ENCODE peak calls at places on chromosomes 3 and 15, in six cellular contexts. One of them, this sample, is unnamed.

GRCh38 chr3:47123857-47124256 is 40.1 kb downstream of the SETD2 start:
- DNase-seq in HepG2: no peak
- DNase-seq in GM12892: no peak
- DNase-seq in GM12878: no peak
- DNase-seq in H1: no peak
- DNase-seq in K562: no peak
- DNase-seq in this sample: no peak

GRCh38 chr3:155241559-155241958 is 51.9 kb downstream of the STRIT1 start:
- DNase-seq in HepG2: no peak
- DNase-seq in GM12892: no peak
- DNase-seq in GM12878: no peak
- DNase-seq in H1: no peak
- DNase-seq in K562: no peak
- DNase-seq in this sample: no peak

GRCh38 chr3:168914662-168915061 is 748.9 kb downstream of the MECOM start:
- DNase-seq in HepG2: no peak
- DNase-seq in GM12892: no peak
- DNase-seq in GM12878: no peak
- DNase-seq in H1: no peak
- DNase-seq in K562: no peak
- DNase-seq in this sample: no peak

GRCh38 chr15:101185770-101186169 is 66.1 kb downstream of the CHSY1 start:
- DNase-seq in HepG2: no peak
- DNase-seq in GM12892: no peak
- DNase-seq in GM12878: no peak
- DNase-seq in H1: no peak
- DNase-seq in K562: no peak
- DNase-seq in this sample: no peak

GRCh38 chr15:42056934-42057743 is 36.3 kb upstream of the PLA2G4E start:
- DNase-seq in HepG2: peak
- DNase-seq in GM12892: peak
- DNase-seq in GM12878: no peak
- DNase-seq in H1: peak
- DNase-seq in K562: peak
- DNase-seq in this sample: peak

GRCh38 chr15:67013696-67014095 is 51.7 kb upstream of the SMAD3 start:
- DNase-seq in HepG2: no peak
- DNase-seq in GM12892: no peak
- DNase-seq in GM12878: no peak
- DNase-seq in H1: no peak
- DNase-seq in K562: no peak
- DNase-seq in this sample: no peak

GRCh38 chr3:13282528-13282985 is 137.6 kb downstream of the NUP210 start:
- DNase-seq in HepG2: no peak
- DNase-seq in GM12892: no peak
- DNase-seq in GM12878: no peak
- DNase-seq in H1: no peak
- DNase-seq in K562: peak
- DNase-seq in this sample: peak

GRCh38 chr15:25179673-25180511 is 225.1 kb downstream of the SNRPN start:
- DNase-seq in HepG2: no peak
- DNase-seq in GM12892: peak
- DNase-seq in GM12878: no peak
- DNase-seq in H1: no peak
- DNase-seq in K562: no peak
- DNase-seq in this sample: peak

GRCh38 chr15:40843183-40843884 is 514 bp upstream of the SPINT1 start:
- DNase-seq in HepG2: no peak
- DNase-seq in GM12892: no peak
- DNase-seq in GM12878: no peak
- DNase-seq in H1: no peak
- DNase-seq in K562: no peak
- DNase-seq in this sample: no peak

GRCh38 chr3:197555281-197556261 is at the start of gene BDH1:
- DNase-seq in HepG2: no peak
- DNase-seq in GM12892: peak
- DNase-seq in GM12878: no peak
- DNase-seq in H1: no peak
- DNase-seq in K562: no peak
- DNase-seq in this sample: peak

GRCh38 chr3:148500791-148501360 is 196.8 kb upstream of the AGTR1 start:
- DNase-seq in HepG2: no peak
- DNase-seq in GM12892: no peak
- DNase-seq in GM12878: no peak
- DNase-seq in H1: no peak
- DNase-seq in K562: no peak
- DNase-seq in this sample: no peak

GRCh38 chr3:115321396-115321795 is 174.3 kb upstream of the ZBTB20 start:
- DNase-seq in HepG2: no peak
- DNase-seq in GM12892: no peak
- DNase-seq in GM12878: no peak
- DNase-seq in H1: no peak
- DNase-seq in K562: no peak
- DNase-seq in this sample: no peak

GRCh38 chr15:41561104-41561776 is 2.2 kb downstream of the TYRO3 start:
- DNase-seq in HepG2: no peak
- DNase-seq in GM12892: no peak
- DNase-seq in GM12878: no peak
- DNase-seq in H1: no peak
- DNase-seq in K562: no peak
- DNase-seq in this sample: no peak

GRCh38 chr3:11950576-11950975 is 53.6 kb upstream of the SYN2 start:
- DNase-seq in HepG2: no peak
- DNase-seq in GM12892: no peak
- DNase-seq in GM12878: no peak
- DNase-seq in H1: no peak
- DNase-seq in K562: no peak
- DNase-seq in this sample: no peak

GRCh38 chr3:36965440-36965839 is 20.6 kb upstream of the TRANK1 start:
- DNase-seq in HepG2: no peak
- DNase-seq in GM12892: no peak
- DNase-seq in GM12878: no peak
- DNase-seq in H1: no peak
- DNase-seq in K562: no peak
- DNase-seq in this sample: no peak

GRCh38 chr15:48644827-48645557 is 517 bp downstream of the FBN1 start:
- DNase-seq in HepG2: no peak
- DNase-seq in GM12892: peak
- DNase-seq in GM12878: no peak
- DNase-seq in H1: no peak
- DNase-seq in K562: no peak
- DNase-seq in this sample: peak

GRCh38 chr15:57028176-57028575 is 109.7 kb downstream of the TCF12 start:
- DNase-seq in HepG2: no peak
- DNase-seq in GM12892: no peak
- DNase-seq in GM12878: no peak
- DNase-seq in H1: no peak
- DNase-seq in K562: no peak
- DNase-seq in this sample: no peak

GRCh38 chr3:125125822-125126245 is 70.0 kb upstream of the HEG1 start:
- DNase-seq in HepG2: peak
- DNase-seq in GM12892: no peak
- DNase-seq in GM12878: no peak
- DNase-seq in H1: no peak
- DNase-seq in K562: no peak
- DNase-seq in this sample: no peak

GRCh38 chr3:89699771-89700170 is 592.4 kb downstream of the EPHA3 start:
- DNase-seq in HepG2: no peak
- DNase-seq in GM12892: no peak
- DNase-seq in GM12878: no peak
- DNase-seq in H1: no peak
- DNase-seq in K562: no peak
- DNase-seq in this sample: no peak

GRCh38 chr3:71436337-71436736 is 147.2 kb downstream of the FOXP1 start:
- DNase-seq in HepG2: no peak
- DNase-seq in GM12892: no peak
- DNase-seq in GM12878: no peak
- DNase-seq in H1: no peak
- DNase-seq in K562: no peak
- DNase-seq in this sample: no peak

GRCh38 chr3:172341482-172342059 is 106.7 kb downstream of the GHSR start:
- DNase-seq in HepG2: peak
- DNase-seq in GM12892: no peak
- DNase-seq in GM12878: peak
- DNase-seq in H1: no peak
- DNase-seq in K562: peak
- DNase-seq in this sample: no peak

GRCh38 chr3:116445291-116445841 is at the start of gene LSAMP:
- DNase-seq in HepG2: no peak
- DNase-seq in GM12892: no peak
- DNase-seq in GM12878: no peak
- DNase-seq in H1: peak
- DNase-seq in K562: no peak
- DNase-seq in this sample: no peak

GRCh38 chr15:57079907-57080750 is 161.7 kb downstream of the TCF12 start:
- DNase-seq in HepG2: no peak
- DNase-seq in GM12892: no peak
- DNase-seq in GM12878: no peak
- DNase-seq in H1: no peak
- DNase-seq in K562: no peak
- DNase-seq in this sample: no peak

GRCh38 chr15:81038975-81039607 is 38.4 kb downstream of the TLNRD1 start:
- DNase-seq in HepG2: peak
- DNase-seq in GM12892: no peak
- DNase-seq in GM12878: no peak
- DNase-seq in H1: no peak
- DNase-seq in K562: no peak
- DNase-seq in this sample: no peak

DNA sequence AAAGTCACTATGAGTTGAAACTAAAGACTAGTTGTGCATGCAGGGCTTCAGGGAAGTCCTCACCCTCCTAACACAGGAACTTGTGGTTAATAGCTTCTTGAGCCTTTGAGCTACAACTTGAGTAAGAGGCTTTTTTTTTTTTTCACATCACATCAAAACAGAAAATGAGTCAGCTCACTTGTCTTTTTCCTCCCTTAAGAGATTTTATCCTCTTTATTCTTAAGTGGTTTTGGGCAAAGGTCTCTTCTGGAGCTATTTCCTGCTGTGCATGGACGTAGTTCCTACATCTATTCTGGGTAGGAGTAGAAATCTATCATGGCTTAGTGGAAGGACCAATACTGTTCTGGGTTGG is 613.5 kb downstream of the ZPLD1 start:
- DNase-seq in HepG2: no peak
- DNase-seq in GM12892: no peak
- DNase-seq in GM12878: no peak
- DNase-seq in H1: no peak
- DNase-seq in K562: no peak
- DNase-seq in this sample: no peak
- TF ChIP-seq TAF1 in HepG2: no peak
- TF ChIP-seq TAF1 in GM12892: no peak
- TF ChIP-seq TAF1 in GM12878: no peak
- TF ChIP-seq TAF1 in H1: no peak
- TF ChIP-seq TAF1 in K562: no peak
- TF ChIP-seq TAF1 in this sample: no peak

GRCh38 chr3:192444096-192444790 is 283.1 kb downstream of the FGF12 start:
- DNase-seq in HepG2: peak
- DNase-seq in GM12892: peak
- DNase-seq in GM12878: peak
- DNase-seq in H1: peak
- DNase-seq in K562: peak
- DNase-seq in this sample: peak
- TF ChIP-seq POLR2A in HepG2: no peak
- TF ChIP-seq POLR2A in GM12892: no peak
- TF ChIP-seq POLR2A in GM12878: no peak
- TF ChIP-seq POLR2A in H1: no peak
- TF ChIP-seq POLR2A in K562: no peak
- TF ChIP-seq POLR2A in this sample: no peak

DNA sequence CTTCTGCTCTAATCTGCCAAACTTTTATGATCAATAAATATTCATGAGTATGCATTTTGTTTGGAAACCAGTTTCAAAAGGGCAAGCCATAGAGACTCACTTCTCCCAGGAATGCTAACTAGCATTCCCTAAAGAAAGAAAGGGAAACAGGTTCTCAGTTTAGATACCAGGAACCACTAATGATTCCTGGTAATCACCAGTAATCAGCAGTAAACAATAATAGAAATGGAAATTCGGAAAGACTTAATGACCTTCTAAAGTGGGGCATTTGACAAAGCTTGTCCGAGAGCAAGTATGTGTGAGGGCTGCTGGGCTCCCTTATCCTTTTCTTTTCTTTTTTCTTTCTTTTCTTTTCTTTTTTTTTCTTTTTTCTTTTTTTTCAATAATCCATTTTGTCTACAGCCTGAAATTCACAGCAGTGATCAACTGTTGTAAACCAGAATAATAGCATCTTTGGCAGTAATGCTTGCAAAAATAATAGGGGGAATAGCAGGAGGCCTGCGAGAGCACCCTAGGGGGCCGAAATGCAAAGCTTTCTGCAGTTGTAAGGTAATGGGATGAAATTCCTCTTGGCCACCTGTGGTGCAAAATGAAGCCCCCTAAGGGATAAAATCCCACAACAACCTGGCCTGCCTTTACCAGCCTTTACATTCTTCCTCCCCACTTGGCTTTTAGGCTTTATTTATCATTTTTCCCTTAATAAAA is 253.2 kb downstream of the ZPLD1 start:
- DNase-seq in HepG2: no peak
- DNase-seq in GM12892: no peak
- DNase-seq in GM12878: no peak
- DNase-seq in H1: peak
- DNase-seq in K562: no peak
- DNase-seq in this sample: no peak
- TF ChIP-seq POLR2AphosphoS5 in HepG2: no peak
- TF ChIP-seq POLR2AphosphoS5 in GM12892: no peak
- TF ChIP-seq POLR2AphosphoS5 in GM12878: no peak
- TF ChIP-seq POLR2AphosphoS5 in H1: no peak
- TF ChIP-seq POLR2AphosphoS5 in K562: no peak
- TF ChIP-seq POLR2AphosphoS5 in this sample: no peak

GRCh38 chr3:140438736-140439505 is 238.9 kb upstream of the TRIM42 start:
- DNase-seq in HepG2: no peak
- DNase-seq in GM12892: no peak
- DNase-seq in GM12878: no peak
- DNase-seq in H1: no peak
- DNase-seq in K562: no peak
- DNase-seq in this sample: no peak

GRCh38 chr3:140440446-140440845 is 237.4 kb upstream of the TRIM42 start:
- DNase-seq in HepG2: no peak
- DNase-seq in GM12892: no peak
- DNase-seq in GM12878: no peak
- DNase-seq in H1: no peak
- DNase-seq in K562: no peak
- DNase-seq in this sample: no peak

GRCh38 chr3:140442621-140443020 is 235.2 kb upstream of the TRIM42 start:
- DNase-seq in HepG2: no peak
- DNase-seq in GM12892: no peak
- DNase-seq in GM12878: no peak
- DNase-seq in H1: no peak
- DNase-seq in K562: no peak
- DNase-seq in this sample: no peak

GRCh38 chr3:140441006-140441405 is 236.9 kb upstream of the TRIM42 start:
- DNase-seq in HepG2: no peak
- DNase-seq in GM12892: no peak
- DNase-seq in GM12878: no peak
- DNase-seq in H1: no peak
- DNase-seq in K562: no peak
- DNase-seq in this sample: no peak

DNA sequence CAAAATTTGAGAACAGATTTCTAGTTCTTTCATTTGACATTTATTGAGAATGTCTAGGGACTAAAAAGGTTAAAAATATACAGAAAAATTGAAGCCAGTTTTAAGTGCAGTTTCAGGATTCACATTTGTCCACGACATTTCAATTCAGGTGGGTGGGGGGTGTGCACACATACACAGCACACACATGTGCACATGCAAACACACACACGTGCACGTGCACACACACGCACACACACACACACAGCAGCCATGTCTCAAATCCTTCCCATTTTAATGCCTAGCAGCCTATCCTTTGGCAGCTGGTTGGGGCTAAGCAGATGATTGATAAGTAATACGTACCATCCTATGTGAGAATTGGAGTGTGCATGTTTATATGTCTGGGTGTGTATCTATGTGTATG is 238.3 kb upstream of the TRIM42 start:
- DNase-seq in HepG2: no peak
- DNase-seq in GM12892: no peak
- DNase-seq in GM12878: no peak
- DNase-seq in H1: no peak
- DNase-seq in K562: no peak
- DNase-seq in this sample: no peak
- TF ChIP-seq TAF1 in HepG2: no peak
- TF ChIP-seq TAF1 in GM12892: no peak
- TF ChIP-seq TAF1 in GM12878: no peak
- TF ChIP-seq TAF1 in H1: no peak
- TF ChIP-seq TAF1 in K562: no peak
- TF ChIP-seq TAF1 in this sample: no peak